ENCODE peak calls at places on chromosomes 7 and 10, in nine cellular contexts. V, C, S, K, P, B, O, J and X are unnamed samples.

GRCh38 chr10:112938808-112939482 is 11.1 kb upstream of the TCF7L2 start:
- DNase-seq in V (no peak), C (peak), S (no peak), K (no peak), P (no peak), B (no peak), O (no peak), J (no peak), X (no peak)

GRCh38 chr10:117216611-117217195 is 19.4 kb downstream of the KCNK18 start:
- DNase-seq in V (peak), C (peak), S (peak), K (peak), P (peak), B (peak), O (peak), J (peak), X (peak)

GRCh38 chr10:97866524-97867219 is 17.0 kb downstream of the GOLGA7B start:
- DNase-seq in V (no peak), C (no peak), S (no peak), K (no peak), P (no peak), B (no peak), O (no peak), J (no peak), X (no peak)

GRCh38 chr10:98224509-98224908 is 43.5 kb downstream of the LOXL4 start:
- DNase-seq in V (no peak), C (no peak), S (no peak), K (peak), P (no peak), B (no peak), O (no peak), J (no peak), X (no peak)

GRCh38 chr7:128697301-128697905 is 25.3 kb downstream of the GARIN1A start:
- DNase-seq in V (no peak), C (peak), S (peak), K (peak), P (no peak), B (peak), O (no peak), J (peak), X (peak)

GRCh38 chr7:43649755-43650274 is 66.9 kb downstream of the STK17A start:
- DNase-seq in V (no peak), C (peak), S (peak), K (no peak), P (no peak), B (no peak), O (peak), J (peak), X (peak)

GRCh38 chr7:74217455-74218342 is 7.9 kb downstream of the LAT2 start:
- DNase-seq in V (no peak), C (no peak), S (peak), K (no peak), P (no peak), B (no peak), O (peak), J (peak), X (no peak)

GRCh38 chr7:126839624-126840023 is 413.1 kb downstream of the GRM8 start:
- DNase-seq in V (no peak), C (no peak), S (no peak), K (no peak), P (no peak), B (no peak), O (no peak), J (no peak), X (no peak)

GRCh38 chr10:93299195-93299594 is 182.9 kb downstream of the MYOF start:
- DNase-seq in V (no peak), C (no peak), S (no peak), K (no peak), P (no peak), B (no peak), O (no peak), J (no peak), X (no peak)

GRCh38 chr10:96703358-96703757 is 17.0 kb downstream of the PIK3AP1 start:
- DNase-seq in V (no peak), C (no peak), S (no peak), K (no peak), P (no peak), B (no peak), O (peak), J (peak), X (no peak)

GRCh38 chr7:148182264-148182663 is 408.3 kb upstream of the C7orf33 start:
- DNase-seq in V (no peak), C (no peak), S (no peak), K (no peak), P (no peak), B (no peak), O (no peak), J (no peak), X (no peak)

GRCh38 chr10:122459586-122460273 is 1.6 kb upstream of the HTRA1 start:
- DNase-seq in V (no peak), C (no peak), S (no peak), K (peak), P (no peak), B (peak), O (no peak), J (no peak), X (no peak)

GRCh38 chr10:50501478-50501877 is 122.3 kb downstream of the SGMS1 start:
- DNase-seq in V (no peak), C (no peak), S (no peak), K (peak), P (no peak), B (no peak), O (no peak), J (no peak), X (peak)

GRCh38 chr10:28171468-28172235 is 131.2 kb downstream of the MPP7 start:
- DNase-seq in V (no peak), C (no peak), S (peak), K (peak), P (no peak), B (no peak), O (no peak), J (no peak), X (peak)

GRCh38 chr10:28975891-28976471 is 298.7 kb downstream of the BAMBI start:
- DNase-seq in V (no peak), C (no peak), S (no peak), K (no peak), P (no peak), B (no peak), O (peak), J (no peak), X (no peak)

GRCh38 chr7:135714534-135715009 is 13.4 kb downstream of the SLC13A4 start:
- DNase-seq in V (no peak), C (no peak), S (no peak), K (peak), P (peak), B (peak), O (no peak), J (no peak), X (peak)

GRCh38 chr7:102874166-102874829 is 38.5 kb upstream of the LRRC17 start:
- DNase-seq in V (no peak), C (no peak), S (no peak), K (peak), P (no peak), B (no peak), O (no peak), J (peak), X (peak)

GRCh38 chr10:1409359-1409750 is 328.0 kb downstream of the ADARB2 start:
- DNase-seq in V (no peak), C (no peak), S (no peak), K (no peak), P (no peak), B (no peak), O (no peak), J (no peak), X (no peak)

GRCh38 chr7:134691820-134692705 is 45.4 kb downstream of the BPGM start:
- DNase-seq in V (peak), C (no peak), S (no peak), K (no peak), P (no peak), B (no peak), O (no peak), J (no peak), X (no peak)

GRCh38 chr7:28500143-28500542 is 87.8 kb downstream of the CREB5 start:
- DNase-seq in V (no peak), C (no peak), S (no peak), K (no peak), P (no peak), B (no peak), O (no peak), J (no peak), X (no peak)

GRCh38 chr10:117215079-117215478 is 17.8 kb downstream of the KCNK18 start:
- DNase-seq in V (no peak), C (no peak), S (no peak), K (no peak), P (no peak), B (no peak), O (no peak), J (no peak), X (no peak)

GRCh38 chr10:87504307-87504666 is 406 bp upstream of the MINPP1 start:
- DNase-seq in V (no peak), C (no peak), S (no peak), K (no peak), P (no peak), B (no peak), O (peak), J (no peak), X (no peak)

GRCh38 chr10:8588135-8588534 is 533.6 kb downstream of the GATA3 start:
- DNase-seq in V (no peak), C (no peak), S (no peak), K (no peak), P (no peak), B (peak), O (no peak), J (no peak), X (no peak)

GRCh38 chr7:9600974-9601373 is 1167.6 kb downstream of the NXPH1 start:
- DNase-seq in V (no peak), C (no peak), S (no peak), K (no peak), P (no peak), B (no peak), O (no peak), J (no peak), X (peak)

GRCh38 chr7:36604801-36605200 is 119.5 kb downstream of the AOAH start:
- DNase-seq in V (no peak), C (peak), S (no peak), K (no peak), P (peak), B (no peak), O (no peak), J (no peak), X (no peak)

GRCh38 chr7:155758348-155758747 is 53.9 kb downstream of the SHH start:
- DNase-seq in V (no peak), C (no peak), S (no peak), K (no peak), P (no peak), B (no peak), O (no peak), J (no peak), X (no peak)

GRCh38 chr10:71810048-71810750 is 36.9 kb upstream of the VSIR start:
- DNase-seq in V (no peak), C (peak), S (no peak), K (no peak), P (no peak), B (no peak), O (no peak), J (no peak), X (no peak)

GRCh38 chr10:44857363-44858016 is 53.6 kb upstream of the TMEM72 start:
- DNase-seq in V (no peak), C (peak), S (peak), K (peak), P (peak), B (peak), O (peak), J (peak), X (peak)

GRCh38 chr10:132154440-132154839 is 32.3 kb upstream of the DPYSL4 start:
- DNase-seq in V (no peak), C (no peak), S (no peak), K (no peak), P (no peak), B (no peak), O (no peak), J (no peak), X (no peak)